ENCODE peak calls at places on chromosomes 16 and 17, in eight cellular contexts. E, R, B, Z, X, Q, U and V are unnamed samples.

GRCh38 chr16:8874388-8874787 is 5.6 kb upstream of the CARHSP1 start:
- DNase-seq in E (no peak), R (no peak), B (no peak), Z (no peak), X (no peak), Q (no peak), U (no peak), V (no peak)

GRCh38 chr17:82927661-82928601 is 88.1 kb upstream of the ZNF750 start:
- DNase-seq in E (no peak), R (no peak), B (no peak), Z (no peak), X (no peak), Q (no peak), U (no peak), V (no peak)

GRCh38 chr16:1918312-1918889 is at the start of gene HS3ST6:
- DNase-seq in E (no peak), R (no peak), B (no peak), Z (no peak), X (no peak), Q (no peak), U (no peak), V (no peak)

GRCh38 chr17:61324540-61324868 is 75.1 kb upstream of the TBX2 start:
- DNase-seq in E (no peak), R (no peak), B (no peak), Z (no peak), X (peak; percentile 71), Q (no peak), U (no peak), V (no peak)

GRCh38 chr16:53055603-53056527 is 1.1 kb downstream of the CHD9 start:
- DNase-seq in E (no peak), R (peak; percentile 25), B (peak; percentile 28), Z (peak; percentile 52), X (peak; percentile 76), Q (no peak), U (peak; percentile 68), V (no peak)

GRCh38 chr17:29592850-29593545 is at the start of gene ANKRD13B:
- DNase-seq in E (peak; percentile 40), R (peak; percentile 75), B (peak; percentile 75), Z (peak; percentile 77), X (peak; percentile 32), Q (no peak), U (peak; percentile 13), V (peak; percentile 80)

GRCh38 chr17:61015966-61016365 is 338.3 kb downstream of the BCAS3 start:
- DNase-seq in E (no peak), R (no peak), B (no peak), Z (no peak), X (no peak), Q (no peak), U (no peak), V (no peak)

GRCh38 chr16:15949210-15950166 is at the start of gene ABCC1:
- DNase-seq in E (no peak), R (peak; percentile 37), B (peak; percentile 17), Z (peak; percentile 59), X (peak; percentile 49), Q (peak; percentile 38), U (peak; percentile 52), V (peak; percentile 85)

GRCh38 chr16:54277845-54278703 is 8.5 kb downstream of the IRX3 start:
- DNase-seq in E (no peak), R (no peak), B (peak; percentile 37), Z (no peak), X (no peak), Q (no peak), U (no peak), V (no peak)

GRCh38 chr16:57637424-57637823 is 9.0 kb downstream of the ADGRG1 start:
- DNase-seq in E (no peak), R (no peak), B (peak; percentile 84), Z (no peak), X (no peak), Q (no peak), U (no peak), V (no peak)

GRCh38 chr16:63365665-63366064 is 1329.4 kb upstream of the CDH8 start:
- DNase-seq in E (no peak), R (no peak), B (no peak), Z (no peak), X (no peak), Q (no peak), U (no peak), V (no peak)

GRCh38 chr17:75263051-75263450 is 1.4 kb downstream of the MRPS7 start:
- DNase-seq in E (no peak), R (no peak), B (no peak), Z (peak; percentile 44), X (no peak), Q (no peak), U (no peak), V (no peak)

GRCh38 chr17:12634789-12635414 is 30.8 kb upstream of the MYOCD start:
- DNase-seq in E (no peak), R (no peak), B (no peak), Z (no peak), X (no peak), Q (no peak), U (no peak), V (no peak)

GRCh38 chr17:58315281-58315711 is 13.3 kb downstream of the TSPOAP1 start:
- DNase-seq in E (no peak), R (no peak), B (no peak), Z (no peak), X (no peak), Q (no peak), U (no peak), V (no peak)